ENCODE peak calls at places on chromosomes 1 and 21, in ten cellular contexts. E, W, Y, S, O, P, R, I, U and G are unnamed samples.

GRCh38 chr1:191641420-191642215 is 516.6 kb upstream of the RGS18 start:
- DNase-seq in S (peak), U (peak), O (peak), R (no peak), I (no peak), W (no peak), Y (no peak), P (peak), E (no peak), G (no peak)

GRCh38 chr1:209589863-209590262 is 6.3 kb downstream of the CAMK1G start:
- DNase-seq in I (no peak), O (no peak), E (no peak), P (no peak), S (no peak), U (no peak), Y (no peak), W (no peak), R (no peak), G (no peak)

GRCh38 chr1:35852241-35852640 is 30.8 kb upstream of the AGO1 start:
- DNase-seq in O (no peak), R (no peak), Y (no peak), E (no peak), P (no peak), S (no peak), U (no peak), I (no peak), W (no peak), G (no peak)

GRCh38 chr1:96808186-96808585 is 86.6 kb downstream of the PTBP2 start:
- DNase-seq in I (no peak), S (no peak), P (peak), R (peak), Y (peak), W (no peak), E (no peak), O (no peak), U (no peak), G (no peak)

GRCh38 chr1:55143686-55144085 is 71.5 kb downstream of the USP24 start:
- DNase-seq in O (no peak), S (peak), U (no peak), W (no peak), I (no peak), R (no peak), Y (no peak), P (no peak), E (no peak), G (no peak)

GRCh38 chr1:209491031-209491430 is 92.5 kb upstream of the CAMK1G start:
- DNase-seq in P (no peak), R (no peak), E (no peak), O (no peak), S (no peak), Y (no peak), I (no peak), U (no peak), W (no peak), G (no peak)

GRCh38 chr1:39692152-39693064 is 1.2 kb upstream of the HPCAL4 start:
- DNase-seq in S (no peak), E (no peak), I (no peak), Y (no peak), P (no peak), U (no peak), W (no peak), R (no peak), O (no peak), G (no peak)

GRCh38 chr1:221292652-221293051 is 413.4 kb downstream of the HLX start:
- DNase-seq in I (no peak), Y (no peak), P (no peak), R (no peak), O (no peak), W (no peak), S (no peak), E (no peak), U (no peak), G (no peak)

GRCh38 chr1:167516404-167517388 is 1.6 kb downstream of the CD247 start:
- DNase-seq in Y (no peak), S (no peak), E (no peak), W (no peak), I (peak), U (no peak), P (no peak), O (no peak), R (no peak), G (no peak)

GRCh38 chr1:155070721-155071556 is 7.4 kb downstream of the EFNA4 start:
- DNase-seq in U (peak), O (peak), Y (peak), S (peak), W (peak), P (peak), R (peak), I (peak), E (peak), G (peak)

GRCh38 chr1:67489643-67490042 is 59.4 kb upstream of the SERBP1 start:
- DNase-seq in O (peak), Y (no peak), R (peak), S (no peak), W (no peak), E (peak), U (no peak), I (no peak), P (peak), G (peak)
- TF ChIP-seq CTCF in O (peak), Y (peak), R (peak), S (no peak), W (no peak), E (peak), U (peak), I (no peak), P (peak), G (no peak)

GRCh38 chr21:34020005-34020847 is 53.2 kb upstream of the MRPS6 start:
- DNase-seq in U (no peak), S (peak), E (peak), I (no peak), R (no peak), O (no peak), W (no peak), Y (peak), P (no peak), G (peak)
- TF ChIP-seq CTCF in U (no peak), S (no peak), E (no peak), I (no peak), R (no peak), O (no peak), W (no peak), Y (no peak), P (no peak), G (no peak)

DNA sequence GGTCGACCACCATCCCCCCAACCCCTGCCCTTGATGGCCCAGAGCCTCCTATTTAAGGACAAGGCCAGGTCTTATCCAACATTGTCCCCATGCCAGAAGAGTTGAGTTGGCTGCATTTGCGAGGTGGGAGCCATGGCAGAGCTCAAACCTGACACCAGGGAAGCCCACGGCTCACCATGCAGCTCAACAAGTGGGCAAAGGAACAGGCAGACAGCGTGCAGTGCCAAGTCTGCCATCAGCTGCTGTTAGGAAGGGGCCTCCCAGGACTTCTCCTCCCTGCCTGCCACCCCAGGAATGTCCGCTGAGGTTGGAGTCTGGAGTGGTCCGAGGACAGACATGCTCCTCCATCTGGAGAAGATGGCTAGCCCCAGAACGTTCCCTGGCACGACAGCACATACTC is 19.9 kb downstream of the SLC45A3 start:
- DNase-seq in I (no peak), W (no peak), R (no peak), U (no peak), Y (no peak), E (no peak), O (no peak), S (no peak), P (no peak), G (no peak)
- TF ChIP-seq CTCF in I (no peak), W (no peak), R (no peak), U (no peak), Y (no peak), E (no peak), O (no peak), S (no peak), P (no peak), G (no peak)

DNA sequence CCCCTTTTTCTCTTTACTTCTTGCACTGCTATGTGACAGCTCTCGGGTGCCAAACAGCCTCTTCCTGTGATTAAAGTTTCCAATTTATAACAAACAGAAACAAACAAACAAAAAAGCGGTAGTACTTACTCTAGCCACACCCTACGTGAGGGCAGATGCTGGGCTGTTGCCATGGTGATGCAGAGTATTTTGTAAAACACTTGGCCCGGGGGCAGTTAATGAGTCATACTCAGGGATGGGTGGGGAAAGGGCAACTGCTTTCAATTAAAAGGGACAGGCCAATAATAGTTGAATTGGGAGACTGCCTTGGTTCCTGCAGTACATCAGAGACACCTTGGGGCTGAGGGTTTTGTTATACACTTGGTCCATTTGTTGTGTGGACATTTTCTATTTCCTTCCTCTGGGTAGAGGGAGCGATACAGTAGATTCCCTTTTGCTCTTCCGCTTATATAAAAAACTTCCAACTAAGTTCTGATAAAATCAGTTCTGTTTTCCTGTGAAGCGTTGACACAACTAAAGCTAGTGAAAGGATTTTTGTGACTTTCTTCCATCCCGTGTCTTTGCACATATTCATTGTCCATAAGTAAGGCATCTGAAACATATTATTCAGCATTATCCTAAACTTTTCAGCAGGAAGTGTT is 36.5 kb upstream of the THEM4 start:
- DNase-seq in Y (peak), O (peak), R (peak), I (peak), P (peak), S (peak), W (no peak), U (peak), E (no peak), G (peak)
- TF ChIP-seq CTCF in Y (no peak), O (no peak), R (no peak), I (no peak), P (no peak), S (no peak), W (no peak), U (no peak), E (no peak), G (no peak)

DNA sequence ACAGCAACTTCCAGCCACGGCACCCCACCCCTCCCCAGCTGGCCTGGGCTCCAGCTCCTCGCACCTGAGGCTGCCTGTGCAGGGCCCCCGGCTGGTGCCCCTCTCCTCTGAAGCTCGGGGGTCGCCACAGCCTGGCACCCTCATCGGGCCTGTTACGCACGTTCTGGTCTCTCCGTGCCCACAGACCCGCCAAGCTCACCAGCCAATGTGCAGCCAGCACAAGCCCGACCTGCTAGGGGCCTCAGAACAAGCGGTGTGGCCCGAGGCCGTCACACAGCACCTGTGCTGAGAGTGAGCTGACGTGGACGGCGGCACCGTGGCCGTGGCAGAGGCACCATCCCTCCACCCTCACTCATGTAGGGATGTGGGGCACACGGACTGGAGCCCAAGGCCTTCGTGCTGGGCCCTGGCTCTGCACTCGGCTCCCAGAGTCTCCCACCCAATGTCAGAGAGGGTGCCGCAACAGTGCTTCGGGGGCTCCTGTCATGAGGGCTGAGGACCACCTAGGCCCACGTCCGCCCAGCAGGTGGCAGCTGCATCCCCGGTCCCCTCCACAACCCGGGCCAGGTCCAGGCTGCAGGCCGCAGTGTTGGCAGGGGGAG is 4.4 kb upstream of the SAMD11 start:
- DNase-seq in P (no peak), E (no peak), S (no peak), I (no peak), W (no peak), U (no peak), O (no peak), R (no peak), Y (no peak), G (no peak)
- TF ChIP-seq CTCF in P (no peak), E (no peak), S (peak), I (no peak), W (no peak), U (no peak), O (no peak), R (no peak), Y (no peak), G (no peak)

GRCh38 chr1:6396998-6397397 is 3.4 kb upstream of the ACOT7 start:
- DNase-seq in W (no peak), U (no peak), R (no peak), E (no peak), I (no peak), S (no peak), Y (no peak), P (no peak), O (no peak), G (no peak)
- TF ChIP-seq CTCF in W (no peak), U (peak), R (peak), E (peak), I (no peak), S (peak), Y (peak), P (peak), O (peak), G (no peak)

GRCh38 chr21:32457360-32457840 is 44.9 kb downstream of the EVA1C start:
- DNase-seq in O (no peak), R (peak), Y (no peak), I (no peak), U (no peak), P (peak), W (peak), E (no peak), S (peak), G (no peak)
- TF ChIP-seq CTCF in O (no peak), R (peak), Y (no peak), I (no peak), U (peak), P (no peak), W (no peak), E (no peak), S (no peak), G (no peak)